ENCODE peak calls at places on chromosome 5, in six cellular contexts. P is CD8-positive, alpha-beta T cell; Y is neural progenitor cell; I is brain microvascular endothelial cell; Q is heart left ventricle; W is astrocyte. V is an unnamed sample.

GRCh38 chr5:141681695-141682641 is at the start of gene ARAP3:
- DNase-seq in P (no peak), Y (peak; percentile 87), I (peak; percentile 81), Q (peak; percentile 94), W (peak; percentile 74), V (peak; percentile 30)

GRCh38 chr5:66661149-66661548 is 65.0 kb downstream of the MAST4 start:
- DNase-seq in P (no peak), Y (no peak), I (peak; percentile 18), Q (peak; percentile 48), W (peak; percentile 91), V (no peak)

GRCh38 chr5:67268233-67269011 is 71.8 kb upstream of the CD180 start:
- DNase-seq in P (no peak), Y (peak; percentile 71), I (peak; percentile 91), Q (peak; percentile 77), W (peak; percentile 91), V (no peak)

GRCh38 chr5:138918680-138919079 is 43.5 kb upstream of the LRRTM2 start:
- DNase-seq in P (no peak), Y (no peak), I (no peak), Q (no peak), W (no peak), V (no peak)

GRCh38 chr5:133236976-133237375 is 185.2 kb downstream of the HSPA4 start:
- DNase-seq in P (no peak), Y (no peak), I (no peak), Q (no peak), W (no peak), V (no peak)

GRCh38 chr5:151589878-151590570 is 1.1 kb downstream of the FAT2 start:
- DNase-seq in P (no peak), Y (no peak), I (no peak), Q (no peak), W (no peak), V (no peak)

GRCh38 chr5:43555895-43556606 is 826 bp downstream of the PAIP1 start:
- DNase-seq in P (peak; percentile 12), Y (peak; percentile 66), I (peak; percentile 36), Q (peak; percentile 62), W (peak; percentile 25), V (peak; percentile 53)

GRCh38 chr5:32027093-32027716 is 146.9 kb downstream of the GOLPH3 start:
- DNase-seq in P (no peak), Y (peak; percentile 28), I (no peak), Q (no peak), W (peak; percentile 52), V (no peak)

GRCh38 chr5:39691993-39692392 is 267.2 kb upstream of the DAB2 start:
- DNase-seq in P (no peak), Y (no peak), I (no peak), Q (no peak), W (no peak), V (no peak)

GRCh38 chr5:54990751-54991349 is 5.5 kb upstream of the ESM1 start:
- DNase-seq in P (no peak), Y (no peak), I (peak; percentile 39), Q (no peak), W (peak; percentile 80), V (no peak)

GRCh38 chr5:54986269-54986654 is 869 bp upstream of the ESM1 start:
- DNase-seq in P (no peak), Y (no peak), I (no peak), Q (no peak), W (peak; percentile 39), V (no peak)

GRCh38 chr5:54991446-54991845 is 6.1 kb upstream of the ESM1 start:
- DNase-seq in P (no peak), Y (no peak), I (no peak), Q (no peak), W (peak; percentile 23), V (no peak)

GRCh38 chr5:54988218-54988617 is 2.8 kb upstream of the ESM1 start:
- DNase-seq in P (no peak), Y (no peak), I (no peak), Q (no peak), W (no peak), V (no peak)

GRCh38 chr5:54988817-54989216 is 3.4 kb upstream of the ESM1 start:
- DNase-seq in P (no peak), Y (no peak), I (no peak), Q (no peak), W (no peak), V (no peak)
- TF ChIP-seq CTCF in P (no peak), Y (no peak), I (no peak), Q (no peak), W (no peak), V (no peak)

DNA sequence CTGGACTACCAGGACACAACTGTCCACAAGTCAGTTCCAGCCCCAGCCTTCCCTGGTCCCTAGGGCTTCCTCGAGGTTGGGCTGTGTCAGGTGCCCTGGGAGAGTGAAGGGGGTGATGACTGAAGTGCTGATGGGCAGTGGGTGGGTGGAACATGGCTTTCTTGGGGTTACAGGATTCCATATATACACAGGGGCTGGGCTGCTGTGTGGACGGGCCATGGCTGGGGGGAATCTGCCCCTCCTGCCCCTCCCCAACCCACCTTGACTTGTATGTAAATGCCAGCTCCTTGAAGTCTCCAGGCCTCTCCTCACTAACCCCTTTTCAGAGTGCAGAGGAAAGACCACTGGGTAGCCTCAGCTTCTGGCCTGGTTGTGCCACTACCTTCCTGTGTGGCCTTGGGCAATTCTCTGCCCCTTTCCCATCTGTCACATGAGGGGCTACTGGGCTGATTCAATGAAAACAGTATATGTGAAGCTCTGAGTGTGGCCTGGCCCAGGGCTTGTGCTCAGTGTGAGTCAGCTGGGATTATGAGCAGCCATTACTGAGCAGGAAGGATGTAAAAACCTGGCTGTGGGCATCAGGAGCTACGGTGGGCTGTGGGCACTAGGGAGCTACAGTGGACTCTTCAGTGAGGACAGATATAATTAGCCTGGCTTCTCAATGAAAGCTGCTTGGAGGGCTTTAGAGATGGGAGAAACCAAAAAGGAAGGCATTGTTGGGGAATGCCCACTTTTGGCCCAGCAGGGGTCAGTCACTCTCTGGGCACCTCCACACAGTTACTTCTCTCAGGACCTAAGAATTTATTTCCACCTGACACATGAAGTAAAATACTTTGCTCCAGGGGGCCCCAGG is 23.3 kb downstream of the PITX1 start:
- DNase-seq in P (no peak), Y (no peak), I (no peak), Q (no peak), W (no peak), V (no peak)
- TF ChIP-seq CTCF in P (no peak), Y (no peak), I (peak; percentile 14), Q (no peak), W (no peak), V (peak; percentile 39)

GRCh38 chr5:163352531-163352930 is 84.9 kb upstream of the CCNG1 start:
- DNase-seq in P (no peak), Y (no peak), I (no peak), Q (no peak), W (no peak), V (no peak)

GRCh38 chr5:163354685-163355084 is 82.7 kb upstream of the CCNG1 start:
- DNase-seq in P (no peak), Y (no peak), I (no peak), Q (no peak), W (no peak), V (no peak)

GRCh38 chr5:163347671-163348070 is 89.7 kb upstream of the CCNG1 start:
- DNase-seq in P (no peak), Y (peak; percentile 79), I (peak; percentile 51), Q (peak; percentile 33), W (peak; percentile 26), V (peak; percentile 42)

DNA sequence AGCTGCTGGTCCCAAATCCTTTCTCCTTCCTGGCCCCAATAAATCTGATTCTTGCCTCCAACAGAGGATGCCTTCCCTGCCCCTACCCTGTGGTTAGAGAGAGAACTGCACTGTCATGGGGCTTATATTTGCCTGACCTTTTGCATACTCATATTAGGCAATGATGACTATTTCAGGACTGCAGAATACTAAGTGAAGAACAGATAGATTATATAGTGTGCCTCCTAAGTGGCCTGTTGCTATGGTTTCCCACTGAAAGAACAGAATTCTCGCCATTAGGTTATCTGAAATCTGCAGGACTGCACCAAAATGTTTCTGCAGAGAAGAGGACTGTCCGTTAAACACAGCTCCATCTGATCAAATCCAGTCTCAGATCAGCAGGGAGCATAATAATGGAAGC is 87.3 kb upstream of the CCNG1 start:
- DNase-seq in P (no peak), Y (no peak), I (no peak), Q (no peak), W (no peak), V (no peak)
- TF ChIP-seq CTCF in P (no peak), Y (peak; percentile 10), I (peak; percentile 19), Q (no peak), W (peak; percentile 3), V (peak; percentile 28)

GRCh38 chr5:15993334-15993733 is 186.3 kb downstream of the MARCHF11 start:
- DNase-seq in P (no peak), Y (no peak), I (no peak), Q (no peak), W (peak; percentile 66), V (no peak)

GRCh38 chr5:15991586-15991985 is 188.0 kb downstream of the MARCHF11 start:
- DNase-seq in P (no peak), Y (no peak), I (no peak), Q (no peak), W (no peak), V (no peak)

GRCh38 chr5:15995206-15996052 is 184.2 kb downstream of the MARCHF11 start:
- DNase-seq in P (no peak), Y (peak; percentile 57), I (peak; percentile 7), Q (no peak), W (peak; percentile 21), V (no peak)

GRCh38 chr5:15993934-15994333 is 185.7 kb downstream of the MARCHF11 start:
- DNase-seq in P (no peak), Y (no peak), I (peak; percentile 34), Q (no peak), W (no peak), V (no peak)

GRCh38 chr5:15992918-15993317 is 186.7 kb downstream of the MARCHF11 start:
- DNase-seq in P (no peak), Y (no peak), I (peak; percentile 25), Q (no peak), W (peak; percentile 74), V (no peak)
- TF ChIP-seq CTCF in P (no peak), Y (no peak), I (peak; percentile 32), Q (no peak), W (peak; percentile 11), V (no peak)

GRCh38 chr5:58502032-58502431 is 10.8 kb downstream of the GAPT start:
- DNase-seq in P (no peak), Y (peak; percentile 31), I (no peak), Q (no peak), W (no peak), V (no peak)
- TF ChIP-seq CTCF in P (no peak), Y (peak; percentile 43), I (no peak), Q (no peak), W (no peak), V (peak; percentile 26)

GRCh38 chr5:149881069-149881622 is 63.4 kb downstream of the PDE6A start:
- DNase-seq in P (no peak), Y (no peak), I (no peak), Q (no peak), W (no peak), V (no peak)
- TF ChIP-seq CTCF in P (no peak), Y (no peak), I (no peak), Q (no peak), W (no peak), V (no peak)

GRCh38 chr5:157354825-157355224 is 88.9 kb downstream of the CYFIP2 start:
- DNase-seq in P (no peak), Y (peak; percentile 54), I (no peak), Q (no peak), W (no peak), V (no peak)
- TF ChIP-seq CTCF in P (no peak), Y (peak; percentile 65), I (peak; percentile 71), Q (no peak), W (peak; percentile 28), V (peak; percentile 48)